ENCODE peak calls at places on chromosomes 7 and 10, in five cellular contexts. H, X, M, W and J are unnamed samples.

GRCh38 chr7:151590801-151591771 is 71.4 kb upstream of the RHEB start:
- DNase-seq in X (no peak), M (no peak), W (no peak), H (peak; percentile 70), J (no peak)

GRCh38 chr7:691361-692045 is 35.0 kb upstream of the DNAAF5 start:
- DNase-seq in M (no peak), X (no peak), H (no peak), W (no peak), J (no peak)

GRCh38 chr10:97542169-97543024 is 30.2 kb upstream of the ANKRD2 start:
- DNase-seq in W (no peak), H (peak; percentile 92), M (no peak), X (peak; percentile 97), J (peak; percentile 82)

GRCh38 chr7:26440993-26441636 is 149.5 kb downstream of the SNX10 start:
- DNase-seq in W (no peak), M (no peak), X (no peak), H (no peak), J (no peak)

GRCh38 chr7:18663321-18663720 is 167.8 kb downstream of the HDAC9 start:
- DNase-seq in X (no peak), H (no peak), M (no peak), W (no peak), J (no peak)

GRCh38 chr7:137421389-137421788 is 77.9 kb upstream of the PTN start:
- DNase-seq in M (no peak), X (no peak), H (no peak), W (no peak), J (no peak)

GRCh38 chr7:50355817-50356178 is 51.3 kb downstream of the IKZF1 start:
- DNase-seq in H (no peak), W (no peak), M (no peak), X (no peak), J (no peak)

GRCh38 chr10:6918305-6918704 is 338.2 kb upstream of the PRKCQ start:
- DNase-seq in W (peak; percentile 58), M (peak; percentile 65), H (no peak), X (no peak), J (peak; percentile 49)

GRCh38 chr7:148700693-148701092 is 2.0 kb downstream of the CUL1 start:
- DNase-seq in X (peak; percentile 46), W (peak; percentile 82), M (no peak), H (peak; percentile 47), J (no peak)

GRCh38 chr10:126041804-126042231 is 145.5 kb downstream of the FANK1 start:
- DNase-seq in M (peak; percentile 85), W (peak; percentile 86), X (peak; percentile 66), H (peak; percentile 100), J (peak; percentile 87)

GRCh38 chr10:33145451-33146188 is 187.6 kb upstream of the ITGB1 start:
- DNase-seq in W (no peak), H (peak; percentile 57), X (no peak), M (no peak), J (no peak)

GRCh38 chr7:29807179-29807841 is 1.0 kb downstream of the WIPF3 start:
- DNase-seq in H (peak; percentile 21), X (no peak), M (no peak), W (no peak), J (no peak)

GRCh38 chr10:28403090-28403489 is 100.2 kb upstream of the MPP7 start:
- DNase-seq in H (no peak), M (no peak), W (no peak), X (no peak), J (no peak)

GRCh38 chr7:63887031-63887430 is 111.6 kb upstream of the ZNF722 start:
- DNase-seq in X (no peak), W (no peak), M (no peak), H (no peak), J (no peak)

GRCh38 chr7:123112833-123113232 is 86.9 kb downstream of the SLC13A1 start:
- DNase-seq in M (no peak), X (no peak), H (no peak), W (no peak), J (no peak)

GRCh38 chr10:124558901-124559321 is 97.3 kb downstream of the LHPP start:
- DNase-seq in X (peak; percentile 10), W (no peak), M (no peak), H (no peak), J (no peak)

GRCh38 chr7:90824386-90825307 is 228.5 kb downstream of the CDK14 start:
- DNase-seq in W (no peak), H (peak; percentile 70), M (no peak), X (peak; percentile 64), J (no peak)

GRCh38 chr10:124020871-124021823 is 72.3 kb downstream of the CHST15 start:
- DNase-seq in H (no peak), X (no peak), M (no peak), W (no peak), J (no peak)

GRCh38 chr7:35707422-35707821 is 12.5 kb upstream of the HERPUD2 start:
- DNase-seq in M (no peak), X (peak; percentile 58), W (no peak), H (no peak), J (no peak)

GRCh38 chr10:24435374-24435773 is 226.4 kb downstream of the KIAA1217 start:
- DNase-seq in X (peak; percentile 81), M (no peak), W (no peak), H (peak; percentile 75), J (no peak)

GRCh38 chr10:101110856-101111523 is 20.1 kb upstream of the TLX1 start:
- DNase-seq in M (no peak), X (no peak), W (no peak), H (no peak), J (no peak)

GRCh38 chr7:97269741-97270140 is 152.2 kb downstream of the SDHAF3 start:
- DNase-seq in W (no peak), M (no peak), H (peak; percentile 29), X (peak; percentile 90), J (no peak)

GRCh38 chr10:14186245-14186644 is 144.5 kb downstream of the FRMD4A start:
- DNase-seq in H (no peak), W (peak; percentile 17), X (peak; percentile 34), M (no peak), J (no peak)

GRCh38 chr10:6617319-6618076 is 37.4 kb upstream of the PRKCQ start:
- DNase-seq in M (no peak), X (no peak), W (no peak), H (no peak), J (no peak)

GRCh38 chr10:110629680-110630191 is 14.4 kb upstream of the RBM20 start:
- DNase-seq in X (peak; percentile 83), M (no peak), H (peak; percentile 90), W (no peak), J (no peak)

GRCh38 chr10:59880976-59881510 is 25.3 kb downstream of the CCDC6 start:
- DNase-seq in X (no peak), W (no peak), M (peak; percentile 45), H (no peak), J (no peak)

GRCh38 chr7:81715984-81716588 is 53.8 kb downstream of the HGF start:
- DNase-seq in M (no peak), W (peak; percentile 75), X (peak; percentile 83), H (peak; percentile 57), J (no peak)

GRCh38 chr10:62043493-62043938 is 142.0 kb downstream of the ARID5B start:
- DNase-seq in W (no peak), M (no peak), X (no peak), H (peak; percentile 100), J (no peak)

GRCh38 chr7:105890290-105890997 is 14.0 kb upstream of the ATXN7L1 start:
- DNase-seq in W (peak; percentile 22), H (no peak), X (peak; percentile 46), M (no peak), J (no peak)

GRCh38 chr10:117348236-117348635 is 27.0 kb downstream of the PDZD8 start:
- DNase-seq in M (no peak), X (no peak), W (no peak), H (no peak), J (no peak)

GRCh38 chr7:66739477-66739876 is 1.1 kb upstream of the RABGEF1 start:
- DNase-seq in W (no peak), H (no peak), X (no peak), M (no peak), J (no peak)